ENCODE peak calls at places on chromosome 22, in seven cellular contexts. L is tibial nerve, Z is fibroblast of pulmonary artery, W is GM12878, K is bronchial epithelial cell, H is MM.1S, A is AG10803. J is an unnamed sample.
A peak's percentile ranks its signal among the peaks of the same experiment; 100 is the strongest.

GRCh38 chr22:19942886-19943664 is 1.5 kb upstream of the TXNRD2 start:
- DNase-seq in Z (peak; percentile 87), W (no peak), L (peak; percentile 63), H (no peak), A (peak; percentile 92), K (peak; percentile 79), J (no peak)

GRCh38 chr22:19710020-19710768 is 4.1 kb upstream of the SEPTIN5 start:
- DNase-seq in Z (no peak), L (no peak), A (no peak), W (no peak), K (no peak), H (no peak), J (no peak)

GRCh38 chr22:37599161-37599560 is 9.5 kb upstream of the GGA1 start:
- DNase-seq in L (peak; percentile 38), K (no peak), W (no peak), Z (no peak), H (no peak), A (no peak), J (no peak)

GRCh38 chr22:27723150-27723549 is 78.4 kb downstream of the MN1 start:
- DNase-seq in A (no peak), H (no peak), Z (no peak), K (peak; percentile 36), W (no peak), L (no peak), J (no peak)

GRCh38 chr22:23007823-23008222 is 62.5 kb upstream of the GNAZ start:
- DNase-seq in L (peak; percentile 18), Z (no peak), W (no peak), H (no peak), A (peak; percentile 2), K (no peak), J (no peak)

GRCh38 chr22:33385611-33386010 is 327.4 kb upstream of the SYN3 start:
- DNase-seq in A (no peak), Z (no peak), H (no peak), K (no peak), W (no peak), L (no peak), J (no peak)

GRCh38 chr22:19527321-19527721 is 3.1 kb upstream of the CLDN5 start:
- DNase-seq in A (no peak), L (no peak), K (no peak), H (no peak), W (no peak), Z (no peak), J (no peak)

GRCh38 chr22:45640291-45640940 is 31.2 kb upstream of the ATXN10 start:
- DNase-seq in K (no peak), W (no peak), Z (no peak), A (no peak), H (no peak), L (no peak), J (no peak)

GRCh38 chr22:32622004-32622761 is 147.6 kb downstream of the FBXO7 start:
- DNase-seq in Z (peak; percentile 70), W (no peak), H (no peak), L (peak; percentile 73), A (peak; percentile 96), K (no peak), J (no peak)

GRCh38 chr22:42683599-42684283 is 34.5 kb upstream of the CYB5R3 start:
- DNase-seq in L (no peak), W (no peak), Z (peak; percentile 25), H (no peak), A (peak; percentile 90), K (no peak), J (no peak)

GRCh38 chr22:28829358-28830181 is 29.2 kb upstream of the XBP1 start:
- DNase-seq in K (peak; percentile 55), W (no peak), A (peak; percentile 70), L (peak; percentile 91), Z (peak; percentile 84), H (peak; percentile 90), J (peak; percentile 84)

GRCh38 chr22:27416553-27417427 is 384.8 kb downstream of the MN1 start:
- DNase-seq in W (no peak), K (peak; percentile 84), L (no peak), Z (peak; percentile 91), A (peak; percentile 94), H (no peak), J (no peak)

GRCh38 chr22:42283288-42284229 is 13.1 kb upstream of the TCF20 start:
- DNase-seq in L (no peak), A (no peak), W (no peak), H (no peak), K (no peak), Z (no peak), J (peak; percentile 71)

GRCh38 chr22:34414467-34415440 is 494.5 kb upstream of the LARGE1 start:
- DNase-seq in L (no peak), A (peak; percentile 25), H (peak; percentile 90), Z (peak; percentile 1), W (peak; percentile 39), K (peak; percentile 61), J (peak; percentile 54)

GRCh38 chr22:23478175-23478574 is 101.9 kb downstream of the IGLL1 start:
- DNase-seq in W (no peak), Z (no peak), H (peak; percentile 44), L (no peak), K (no peak), A (no peak), J (no peak)

GRCh38 chr22:29108137-29108536 is 35.3 kb downstream of the KREMEN1 start:
- DNase-seq in A (peak; percentile 67), H (no peak), K (peak; percentile 83), Z (peak; percentile 33), L (no peak), W (no peak), J (no peak)

DNA sequence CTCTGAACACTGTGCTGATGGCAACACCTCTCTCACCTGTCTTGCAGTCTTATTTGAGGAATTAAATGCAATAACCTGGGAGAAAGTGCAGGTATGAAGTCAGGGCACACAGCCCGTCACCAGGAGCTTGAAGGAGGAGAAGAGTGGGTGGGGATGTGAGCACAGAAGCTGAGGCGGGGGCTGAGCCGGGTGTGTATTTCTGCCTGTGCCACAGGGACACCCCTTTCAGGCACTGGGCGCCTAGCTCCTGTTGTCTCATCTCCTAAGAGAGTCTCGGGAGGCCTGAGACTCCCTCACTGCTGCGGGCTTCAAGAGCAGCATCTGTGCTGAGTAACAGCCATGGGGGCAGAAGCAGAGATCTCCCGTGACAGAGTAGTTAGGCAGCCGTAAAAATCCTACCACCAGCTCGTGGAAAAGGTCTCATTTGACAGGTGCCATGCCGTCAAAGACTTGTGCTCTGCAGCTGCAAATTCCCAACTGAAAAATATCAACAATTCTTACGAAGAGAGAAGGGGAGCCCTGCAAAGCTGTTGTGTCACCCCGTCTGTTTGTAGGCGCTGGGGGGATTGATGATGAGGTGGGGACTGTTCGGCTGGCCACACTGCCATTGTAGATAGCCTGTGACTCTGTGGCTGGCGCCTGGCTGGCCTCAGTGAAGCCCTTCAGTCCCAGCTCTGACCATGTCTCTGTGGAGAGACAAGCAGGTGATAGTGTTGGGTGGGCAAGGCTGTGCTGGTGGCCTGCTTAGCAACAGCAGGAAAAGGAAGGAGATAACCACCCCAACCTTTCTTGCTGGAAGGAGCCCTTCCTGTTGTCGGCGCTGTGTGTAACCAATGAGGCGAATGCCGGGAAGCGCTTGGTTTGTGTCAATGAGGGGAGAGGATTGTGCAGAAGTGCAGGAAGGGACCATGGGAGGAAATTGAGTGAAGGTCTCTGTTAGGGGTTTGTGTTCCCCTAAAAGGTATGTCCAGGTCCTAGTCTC is 27.0 kb downstream of the PARVB start:
- DNase-seq in A (no peak), Z (no peak), K (no peak), L (no peak), W (no peak), H (no peak), J (no peak)
- TF ChIP-seq CTCF in A (no peak), Z (no peak), K (no peak), L (no peak), W (no peak), H (no peak), J (no peak)

GRCh38 chr22:46905415-46905814 is 143.0 kb downstream of the TBC1D22A start:
- DNase-seq in W (no peak), A (no peak), H (no peak), Z (no peak), K (no peak), L (no peak), J (no peak)
- TF ChIP-seq CTCF in W (no peak), A (no peak), H (no peak), Z (no peak), K (no peak), L (no peak), J (no peak)

GRCh38 chr22:25786165-25786564 is 44.2 kb downstream of the MYO18B start:
- DNase-seq in L (no peak), W (no peak), H (no peak), A (no peak), K (no peak), Z (no peak), J (no peak)

GRCh38 chr22:25795437-25795836 is 53.4 kb downstream of the MYO18B start:
- DNase-seq in H (no peak), W (no peak), Z (no peak), A (no peak), L (no peak), K (no peak), J (no peak)

GRCh38 chr22:25791556-25791955 is 49.6 kb downstream of the MYO18B start:
- DNase-seq in W (no peak), L (no peak), K (no peak), A (no peak), H (no peak), Z (no peak), J (no peak)
- TF ChIP-seq CTCF in W (no peak), L (no peak), K (no peak), A (no peak), H (no peak), Z (no peak), J (no peak)

DNA sequence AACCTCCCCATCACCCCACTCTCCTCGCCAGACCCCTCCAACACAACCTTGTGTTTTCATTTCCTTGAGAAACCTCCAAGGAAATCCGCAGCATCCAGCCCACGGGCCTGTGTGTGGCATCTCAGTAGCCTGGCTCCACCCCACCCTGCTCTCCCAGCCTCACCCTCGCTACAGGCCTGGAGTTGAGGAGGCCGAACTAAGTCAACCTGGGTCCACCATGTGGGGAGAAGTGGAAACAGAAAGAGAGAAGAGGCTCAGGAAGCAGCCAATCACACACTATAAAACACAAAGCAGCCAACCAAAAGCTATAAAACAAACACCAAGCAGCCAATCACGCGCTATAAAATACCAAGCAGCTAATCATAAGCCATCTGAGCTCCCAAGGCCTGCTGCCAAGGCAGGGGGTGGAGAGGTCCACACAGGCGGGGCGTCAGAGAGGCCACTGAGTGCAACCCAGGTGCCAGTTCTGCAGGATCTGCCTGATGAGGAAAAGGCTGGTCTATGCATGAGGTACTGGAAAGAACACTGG is 72.0 kb downstream of the MICAL3 start:
- DNase-seq in K (peak; percentile 13), H (no peak), Z (no peak), L (no peak), A (no peak), W (no peak), J (no peak)
- TF ChIP-seq CTCF in K (no peak), H (no peak), Z (no peak), L (no peak), A (no peak), W (no peak), J (no peak)

DNA sequence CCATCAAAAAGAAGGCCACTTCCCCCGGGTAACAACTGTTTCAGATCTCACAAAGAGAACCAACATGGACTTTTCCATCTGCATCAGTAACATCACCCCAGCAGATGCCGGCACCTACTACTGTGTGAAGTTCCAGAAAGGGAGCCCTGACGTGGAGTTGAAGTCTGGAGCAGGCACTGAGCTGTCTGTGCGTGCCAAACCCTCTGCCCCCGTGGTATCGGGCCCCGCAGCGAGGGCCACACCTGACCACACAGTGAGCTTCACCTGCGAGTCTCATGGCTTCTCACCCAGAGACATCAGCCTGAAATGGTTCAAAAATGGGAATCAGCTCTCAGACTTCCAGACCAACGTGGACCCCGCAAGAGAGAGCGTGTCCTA is 3.7 kb downstream of the SEC14L6 start:
- DNase-seq in K (no peak), W (no peak), A (no peak), H (no peak), Z (no peak), L (no peak), J (no peak)
- TF ChIP-seq CTCF in K (no peak), W (no peak), A (no peak), H (no peak), Z (no peak), L (no peak), J (no peak)

J was measured in activated CD8-positive, alpha-beta T cell treated with anti-CD3 and anti-CD28 coated beads for 36 hours.